ENCODE peak calls at places on chromosomes 4 and X, in nine cellular contexts. One of them, this sample, is unnamed.

GRCh38 chr4:1663549-1663948 is 20.6 kb downstream of the FAM53A start:
- DNase-seq in stimulated activated CD4-positive, alpha-beta T cell treated with anti-CD3 and anti-CD28 coated beads, Interleukin-15, amount 100 ng/mL, for 1 hour: no peak
- DNase-seq in hippocampal formation: no peak
- DNase-seq in fibroblast of the aortic adventitia: no peak
- DNase-seq in iPS-NIHi11: no peak
- DNase-seq in GM18507: no peak
- DNase-seq in foreskin fibroblast: no peak
- DNase-seq in activated CD4-positive, alpha-beta T cell treated with anti-CD3 and anti-CD28 coated beads, Interleukin-2, amount 50 U/mL, for 48 hours: no peak
- DNase-seq in activated T-cell treated with anti-CD3 and anti-CD28 coated beads, Interleukin-2, amount 50 U/mL, for 72 hours: no peak
- DNase-seq in this sample: no peak

GRCh38 chr4:142974331-142974730 is 128.2 kb upstream of the INPP4B start:
- DNase-seq in activated T-cell treated with anti-CD3 and anti-CD28 coated beads, Interleukin-2, amount 50 U/mL, for 72 hours: no peak
- DNase-seq in activated CD4-positive, alpha-beta T cell treated with anti-CD3 and anti-CD28 coated beads, Interleukin-2, amount 50 U/mL, for 48 hours: no peak
- DNase-seq in fibroblast of the aortic adventitia: no peak
- DNase-seq in iPS-NIHi11: no peak
- DNase-seq in GM18507: no peak
- DNase-seq in stimulated activated CD4-positive, alpha-beta T cell treated with anti-CD3 and anti-CD28 coated beads, Interleukin-15, amount 100 ng/mL, for 1 hour: no peak
- DNase-seq in foreskin fibroblast: no peak
- DNase-seq in hippocampal formation: no peak
- DNase-seq in this sample: no peak

GRCh38 chr4:183638436-183638835 is 20.5 kb downstream of the RWDD4 start:
- DNase-seq in fibroblast of the aortic adventitia: peak
- DNase-seq in stimulated activated CD4-positive, alpha-beta T cell treated with anti-CD3 and anti-CD28 coated beads, Interleukin-15, amount 100 ng/mL, for 1 hour: no peak
- DNase-seq in foreskin fibroblast: peak
- DNase-seq in GM18507: no peak
- DNase-seq in activated T-cell treated with anti-CD3 and anti-CD28 coated beads, Interleukin-2, amount 50 U/mL, for 72 hours: no peak
- DNase-seq in iPS-NIHi11: no peak
- DNase-seq in activated CD4-positive, alpha-beta T cell treated with anti-CD3 and anti-CD28 coated beads, Interleukin-2, amount 50 U/mL, for 48 hours: no peak
- DNase-seq in hippocampal formation: no peak
- DNase-seq in this sample: no peak

GRCh38 chr4:76535603-76536380 is 100.8 kb downstream of the SHROOM3 start:
- DNase-seq in activated T-cell treated with anti-CD3 and anti-CD28 coated beads, Interleukin-2, amount 50 U/mL, for 72 hours: no peak
- DNase-seq in foreskin fibroblast: peak
- DNase-seq in iPS-NIHi11: no peak
- DNase-seq in hippocampal formation: no peak
- DNase-seq in fibroblast of the aortic adventitia: peak
- DNase-seq in activated CD4-positive, alpha-beta T cell treated with anti-CD3 and anti-CD28 coated beads, Interleukin-2, amount 50 U/mL, for 48 hours: no peak
- DNase-seq in stimulated activated CD4-positive, alpha-beta T cell treated with anti-CD3 and anti-CD28 coated beads, Interleukin-15, amount 100 ng/mL, for 1 hour: no peak
- DNase-seq in GM18507: no peak
- DNase-seq in this sample: no peak

GRCh38 chr4:39514888-39515401 is 12.3 kb downstream of the UGDH start:
- DNase-seq in stimulated activated CD4-positive, alpha-beta T cell treated with anti-CD3 and anti-CD28 coated beads, Interleukin-15, amount 100 ng/mL, for 1 hour: no peak
- DNase-seq in GM18507: no peak
- DNase-seq in hippocampal formation: no peak
- DNase-seq in fibroblast of the aortic adventitia: no peak
- DNase-seq in activated T-cell treated with anti-CD3 and anti-CD28 coated beads, Interleukin-2, amount 50 U/mL, for 72 hours: no peak
- DNase-seq in activated CD4-positive, alpha-beta T cell treated with anti-CD3 and anti-CD28 coated beads, Interleukin-2, amount 50 U/mL, for 48 hours: no peak
- DNase-seq in foreskin fibroblast: peak
- DNase-seq in iPS-NIHi11: no peak
- DNase-seq in this sample: no peak

GRCh38 chr4:72186714-72187113 is 154.9 kb downstream of the NPFFR2 start:
- DNase-seq in iPS-NIHi11: no peak
- DNase-seq in hippocampal formation: no peak
- DNase-seq in activated T-cell treated with anti-CD3 and anti-CD28 coated beads, Interleukin-2, amount 50 U/mL, for 72 hours: no peak
- DNase-seq in activated CD4-positive, alpha-beta T cell treated with anti-CD3 and anti-CD28 coated beads, Interleukin-2, amount 50 U/mL, for 48 hours: no peak
- DNase-seq in foreskin fibroblast: no peak
- DNase-seq in GM18507: no peak
- DNase-seq in fibroblast of the aortic adventitia: no peak
- DNase-seq in stimulated activated CD4-positive, alpha-beta T cell treated with anti-CD3 and anti-CD28 coated beads, Interleukin-15, amount 100 ng/mL, for 1 hour: no peak
- DNase-seq in this sample: no peak

GRCh38 chrX:7362111-7362510 is 214.2 kb upstream of the PUDP start:
- DNase-seq in activated T-cell treated with anti-CD3 and anti-CD28 coated beads, Interleukin-2, amount 50 U/mL, for 72 hours: no peak
- DNase-seq in GM18507: no peak
- DNase-seq in stimulated activated CD4-positive, alpha-beta T cell treated with anti-CD3 and anti-CD28 coated beads, Interleukin-15, amount 100 ng/mL, for 1 hour: no peak
- DNase-seq in fibroblast of the aortic adventitia: no peak
- DNase-seq in activated CD4-positive, alpha-beta T cell treated with anti-CD3 and anti-CD28 coated beads, Interleukin-2, amount 50 U/mL, for 48 hours: no peak
- DNase-seq in hippocampal formation: no peak
- DNase-seq in iPS-NIHi11: no peak
- DNase-seq in foreskin fibroblast: no peak
- DNase-seq in this sample: no peak

GRCh38 chrX:20623448-20623847 is 356.7 kb upstream of the RPS6KA3 start:
- DNase-seq in foreskin fibroblast: peak
- DNase-seq in iPS-NIHi11: no peak
- DNase-seq in hippocampal formation: no peak
- DNase-seq in fibroblast of the aortic adventitia: no peak
- DNase-seq in activated T-cell treated with anti-CD3 and anti-CD28 coated beads, Interleukin-2, amount 50 U/mL, for 72 hours: no peak
- DNase-seq in GM18507: no peak
- DNase-seq in stimulated activated CD4-positive, alpha-beta T cell treated with anti-CD3 and anti-CD28 coated beads, Interleukin-15, amount 100 ng/mL, for 1 hour: no peak
- DNase-seq in activated CD4-positive, alpha-beta T cell treated with anti-CD3 and anti-CD28 coated beads, Interleukin-2, amount 50 U/mL, for 48 hours: no peak
- DNase-seq in this sample: no peak

GRCh38 chrX:9895225-9895912 is 71.8 kb upstream of the CLDN34 start:
- DNase-seq in fibroblast of the aortic adventitia: no peak
- DNase-seq in activated CD4-positive, alpha-beta T cell treated with anti-CD3 and anti-CD28 coated beads, Interleukin-2, amount 50 U/mL, for 48 hours: no peak
- DNase-seq in iPS-NIHi11: no peak
- DNase-seq in GM18507: no peak
- DNase-seq in stimulated activated CD4-positive, alpha-beta T cell treated with anti-CD3 and anti-CD28 coated beads, Interleukin-15, amount 100 ng/mL, for 1 hour: no peak
- DNase-seq in foreskin fibroblast: no peak
- DNase-seq in hippocampal formation: no peak
- DNase-seq in activated T-cell treated with anti-CD3 and anti-CD28 coated beads, Interleukin-2, amount 50 U/mL, for 72 hours: no peak
- DNase-seq in this sample: no peak

GRCh38 chr4:53321151-53321987 is 44.5 kb downstream of the SCFD2 start:
- DNase-seq in hippocampal formation: no peak
- DNase-seq in foreskin fibroblast: peak
- DNase-seq in GM18507: no peak
- DNase-seq in stimulated activated CD4-positive, alpha-beta T cell treated with anti-CD3 and anti-CD28 coated beads, Interleukin-15, amount 100 ng/mL, for 1 hour: no peak
- DNase-seq in fibroblast of the aortic adventitia: peak
- DNase-seq in iPS-NIHi11: no peak
- DNase-seq in activated CD4-positive, alpha-beta T cell treated with anti-CD3 and anti-CD28 coated beads, Interleukin-2, amount 50 U/mL, for 48 hours: no peak
- DNase-seq in activated T-cell treated with anti-CD3 and anti-CD28 coated beads, Interleukin-2, amount 50 U/mL, for 72 hours: no peak
- DNase-seq in this sample: no peak